ENCODE peak calls at places on chromosomes 5 and 9, in eight cellular contexts. D is lower lobe of right lung; E is hippocampal formation; Y is stimulated activated CD4-positive, alpha-beta T cell treated with anti-CD3 and anti-CD28 coated beads, Interleukin-12 subunit alpha, Interleukin-12 subunit beta, amount 100 ng/mL, for 24 hours; S is B cell; M is fibroblast of gingiva; U is left ventricle myocardium superior; Z is spleen. H is an unnamed sample.

GRCh38 chr5:78611161-78611605 is 37.4 kb downstream of the LHFPL2 start:
- DNase-seq in D (no peak), E (no peak), Y (no peak), S (no peak), M (no peak), U (peak; percentile 38), Z (no peak), H (no peak)

GRCh38 chr5:158212915-158213314 is 354.0 kb upstream of the CLINT1 start:
- DNase-seq in D (peak; percentile 49), E (no peak), Y (no peak), S (no peak), M (no peak), U (no peak), Z (no peak), H (peak; percentile 14)

GRCh38 chr5:88401671-88402070 is 133.0 kb upstream of the TMEM161B start:
- DNase-seq in D (no peak), E (peak; percentile 31), Y (no peak), S (no peak), M (no peak), U (no peak), Z (no peak), H (no peak)

GRCh38 chr5:51138164-51138563 is 245.1 kb upstream of the ISL1 start:
- DNase-seq in D (no peak), E (no peak), Y (no peak), S (no peak), M (no peak), U (no peak), Z (no peak), H (no peak)

GRCh38 chr9:88303785-88304495 is 84.3 kb upstream of the SPIN1 start:
- DNase-seq in D (no peak), E (peak; percentile 15), Y (peak; percentile 43), S (no peak), M (no peak), U (no peak), Z (no peak), H (peak; percentile 36)

GRCh38 chr5:98524796-98525195 is 248.7 kb upstream of the RGMB start:
- DNase-seq in D (no peak), E (no peak), Y (no peak), S (no peak), M (no peak), U (no peak), Z (no peak), H (no peak)

GRCh38 chr5:159456722-159457462 is 126.6 kb upstream of the IL12B start:
- DNase-seq in D (no peak), E (no peak), Y (peak; percentile 54), S (no peak), M (peak; percentile 51), U (no peak), Z (no peak), H (peak; percentile 53)

GRCh38 chr5:1058988-1059883 is 50.6 kb downstream of the NKD2 start:
- DNase-seq in D (no peak), E (no peak), Y (no peak), S (no peak), M (no peak), U (no peak), Z (no peak), H (no peak)

GRCh38 chr5:52328220-52328619 is 459.5 kb upstream of the ITGA1 start:
- DNase-seq in D (no peak), E (no peak), Y (no peak), S (no peak), M (no peak), U (no peak), Z (no peak), H (no peak)

GRCh38 chr5:125393416-125393815 is 647.0 kb upstream of the ZNF608 start:
- DNase-seq in D (no peak), E (no peak), Y (no peak), S (no peak), M (no peak), U (no peak), Z (no peak), H (no peak)

GRCh38 chr9:13354733-13355132 is 75.2 kb upstream of the MPDZ start:
- DNase-seq in D (no peak), E (no peak), Y (no peak), S (no peak), M (peak; percentile 3), U (no peak), Z (no peak), H (peak; percentile 9)

GRCh38 chr5:68464424-68464823 is 248.9 kb downstream of the PIK3R1 start:
- DNase-seq in D (no peak), E (no peak), Y (peak; percentile 38), S (no peak), M (peak; percentile 41), U (no peak), Z (no peak), H (peak; percentile 57)

GRCh38 chr9:100317706-100318105 is 35.0 kb downstream of the TEX10 start:
- DNase-seq in D (no peak), E (no peak), Y (no peak), S (no peak), M (no peak), U (no peak), Z (no peak), H (peak; percentile 42)

GRCh38 chr9:69385474-69386091 is 60.6 kb downstream of the ENTREP1 start:
- DNase-seq in D (peak; percentile 53), E (no peak), Y (no peak), S (no peak), M (no peak), U (no peak), Z (no peak), H (no peak)

GRCh38 chr5:151202381-151203139 is 21.3 kb downstream of the CCDC69 start:
- DNase-seq in D (no peak), E (no peak), Y (no peak), S (peak; percentile 51), M (no peak), U (no peak), Z (no peak), H (peak; percentile 52)

GRCh38 chr9:131500939-131501541 is 1.7 kb upstream of the POMT1 start:
- DNase-seq in D (no peak), E (no peak), Y (peak; percentile 38), S (no peak), M (peak; percentile 47), U (no peak), Z (no peak), H (peak; percentile 36)

GRCh38 chr5:139557811-139558210 is 3.3 kb upstream of the UBE2D2 start:
- DNase-seq in D (no peak), E (no peak), Y (no peak), S (no peak), M (no peak), U (no peak), Z (no peak), H (no peak)

GRCh38 chr5:322942-323879 is 1.7 kb downstream of the AHRR start:
- DNase-seq in D (no peak), E (no peak), Y (no peak), S (no peak), M (no peak), U (no peak), Z (no peak), H (peak; percentile 42)

GRCh38 chr9:6902423-6902822 is 144.7 kb downstream of the KDM4C start:
- DNase-seq in D (no peak), E (no peak), Y (no peak), S (no peak), M (no peak), U (no peak), Z (no peak), H (no peak)

GRCh38 chr5:133303298-133303697 is 251.5 kb downstream of the HSPA4 start:
- DNase-seq in D (no peak), E (no peak), Y (no peak), S (no peak), M (no peak), U (peak; percentile 48), Z (no peak), H (no peak)

GRCh38 chr5:116939641-116940040 is 365.0 kb upstream of the SEMA6A start:
- DNase-seq in D (no peak), E (no peak), Y (no peak), S (no peak), M (no peak), U (no peak), Z (no peak), H (no peak)

GRCh38 chr9:131817627-131818026 is 77.8 kb upstream of the RAPGEF1 start:
- DNase-seq in D (no peak), E (no peak), Y (no peak), S (no peak), M (no peak), U (no peak), Z (no peak), H (no peak)

GRCh38 chr5:1745806-1746370 is 53.7 kb downstream of the MRPL36 start:
- DNase-seq in D (peak; percentile 27), E (no peak), Y (no peak), S (no peak), M (no peak), U (no peak), Z (peak; percentile 47), H (no peak)

GRCh38 chr9:35135988-35136387 is 20.3 kb upstream of the ATOSB start:
- DNase-seq in D (no peak), E (no peak), Y (no peak), S (no peak), M (no peak), U (no peak), Z (no peak), H (no peak)

GRCh38 chr5:126383246-126383645 is 40.0 kb upstream of the GRAMD2B start:
- DNase-seq in D (no peak), E (no peak), Y (no peak), S (no peak), M (no peak), U (no peak), Z (no peak), H (no peak)

GRCh38 chr5:33180900-33181299 is 259.9 kb upstream of the TARS1 start:
- DNase-seq in D (no peak), E (no peak), Y (no peak), S (no peak), M (peak; percentile 45), U (no peak), Z (no peak), H (peak; percentile 75)

GRCh38 chr5:142703153-142703552 is 17.3 kb upstream of the FGF1 start:
- DNase-seq in D (no peak), E (no peak), Y (no peak), S (no peak), M (no peak), U (no peak), Z (no peak), H (no peak)

GRCh38 chr9:69325409-69326212 is 596 bp downstream of the ENTREP1 start:
- DNase-seq in D (peak; percentile 53), E (no peak), Y (no peak), S (no peak), M (no peak), U (peak; percentile 57), Z (no peak), H (peak; percentile 21)

GRCh38 chr5:79938468-79938867 is 52.6 kb downstream of the MTX3 start:
- DNase-seq in D (no peak), E (no peak), Y (no peak), S (no peak), M (no peak), U (no peak), Z (no peak), H (no peak)

GRCh38 chr9:98796364-98797101 is at the start of gene ANKS6:
- DNase-seq in D (peak; percentile 88), E (peak; percentile 69), Y (peak; percentile 79), S (peak; percentile 92), M (peak; percentile 69), U (peak; percentile 94), Z (peak; percentile 95), H (peak; percentile 94)

GRCh38 chr5:81184749-81185110 is 48.4 kb upstream of the CKMT2 start:
- DNase-seq in D (no peak), E (no peak), Y (no peak), S (no peak), M (no peak), U (no peak), Z (no peak), H (no peak)

GRCh38 chr9:19875291-19875910 is 86.6 kb upstream of the SLC24A2 start:
- DNase-seq in D (no peak), E (no peak), Y (no peak), S (no peak), M (no peak), U (no peak), Z (no peak), H (peak; percentile 15)

GRCh38 chr9:119027901-119028699 is 341.1 kb downstream of the BRINP1 start:
- DNase-seq in D (no peak), E (no peak), Y (no peak), S (no peak), M (no peak), U (no peak), Z (no peak), H (no peak)

GRCh38 chr5:32071351-32071944 is 102.7 kb downstream of the GOLPH3 start:
- DNase-seq in D (no peak), E (no peak), Y (no peak), S (no peak), M (no peak), U (no peak), Z (no peak), H (no peak)